ENCODE peak calls at places on chromosome 22, in five cellular contexts. One of them, this sample, is unnamed.

GRCh38 chr22:27420817-27421361 is 380.7 kb downstream of the MN1 start:
- DNase-seq in HepG2: no peak
- DNase-seq in WTC11: no peak
- DNase-seq in kidney: peak
- DNase-seq in fibroblast of the aortic adventitia: peak
- DNase-seq in this sample: peak

GRCh38 chr22:40401532-40401931 is 31.1 kb downstream of the SGSM3 start:
- DNase-seq in HepG2: no peak
- DNase-seq in fibroblast of the aortic adventitia: no peak
- DNase-seq in WTC11: no peak
- DNase-seq in kidney: no peak
- DNase-seq in this sample: no peak

GRCh38 chr22:36783743-36784142 is 7.8 kb upstream of the IFT27 start:
- DNase-seq in HepG2: no peak
- DNase-seq in kidney: no peak
- DNase-seq in fibroblast of the aortic adventitia: no peak
- DNase-seq in WTC11: no peak
- DNase-seq in this sample: no peak

GRCh38 chr22:28229566-28230483 is 310.8 kb upstream of the PITPNB start:
- DNase-seq in kidney: no peak
- DNase-seq in HepG2: no peak
- DNase-seq in WTC11: no peak
- DNase-seq in fibroblast of the aortic adventitia: peak
- DNase-seq in this sample: no peak

GRCh38 chr22:39773503-39773902 is 120.1 kb downstream of the ENTHD1 start:
- DNase-seq in HepG2: no peak
- DNase-seq in WTC11: no peak
- DNase-seq in kidney: no peak
- DNase-seq in fibroblast of the aortic adventitia: no peak
- DNase-seq in this sample: no peak

GRCh38 chr22:40240671-40241070 is 62.9 kb downstream of the TNRC6B start:
- DNase-seq in HepG2: no peak
- DNase-seq in WTC11: no peak
- DNase-seq in kidney: no peak
- DNase-seq in fibroblast of the aortic adventitia: no peak
- DNase-seq in this sample: no peak

GRCh38 chr22:46979506-46979905 is 217.1 kb downstream of the TBC1D22A start:
- DNase-seq in HepG2: no peak
- DNase-seq in WTC11: no peak
- DNase-seq in kidney: no peak
- DNase-seq in fibroblast of the aortic adventitia: no peak
- DNase-seq in this sample: no peak

GRCh38 chr22:48353116-48353947 is 1474.3 kb downstream of the BRD1 start:
- DNase-seq in kidney: peak
- DNase-seq in WTC11: no peak
- DNase-seq in HepG2: no peak
- DNase-seq in fibroblast of the aortic adventitia: no peak
- DNase-seq in this sample: peak

GRCh38 chr22:46064236-46064965 is 85.9 kb upstream of the PPARA start:
- DNase-seq in kidney: peak
- DNase-seq in fibroblast of the aortic adventitia: peak
- DNase-seq in WTC11: peak
- DNase-seq in HepG2: no peak
- DNase-seq in this sample: peak

GRCh38 chr22:46044718-46045458 is 67.9 kb upstream of the WNT7B start:
- DNase-seq in fibroblast of the aortic adventitia: no peak
- DNase-seq in WTC11: peak
- DNase-seq in HepG2: no peak
- DNase-seq in kidney: peak
- DNase-seq in this sample: peak

GRCh38 chr22:48366591-48366990 is 1461.1 kb downstream of the BRD1 start:
- DNase-seq in HepG2: no peak
- DNase-seq in fibroblast of the aortic adventitia: no peak
- DNase-seq in WTC11: no peak
- DNase-seq in kidney: no peak
- DNase-seq in this sample: no peak

GRCh38 chr22:27829620-27830019 is 28.1 kb upstream of the MN1 start:
- DNase-seq in HepG2: no peak
- DNase-seq in fibroblast of the aortic adventitia: no peak
- DNase-seq in kidney: no peak
- DNase-seq in WTC11: no peak
- DNase-seq in this sample: no peak

GRCh38 chr22:29344137-29344536 is 28.6 kb upstream of the RASL10A start:
- DNase-seq in kidney: no peak
- DNase-seq in fibroblast of the aortic adventitia: peak
- DNase-seq in HepG2: peak
- DNase-seq in WTC11: no peak
- DNase-seq in this sample: no peak

GRCh38 chr22:28600546-28601143 is 79.0 kb downstream of the TTC28 start:
- DNase-seq in WTC11: no peak
- DNase-seq in fibroblast of the aortic adventitia: peak
- DNase-seq in kidney: no peak
- DNase-seq in HepG2: peak
- DNase-seq in this sample: no peak

GRCh38 chr22:28034760-28035401 is 115.8 kb upstream of the PITPNB start:
- DNase-seq in WTC11: no peak
- DNase-seq in HepG2: no peak
- DNase-seq in fibroblast of the aortic adventitia: peak
- DNase-seq in kidney: peak
- DNase-seq in this sample: no peak

GRCh38 chr22:29070490-29070889 is 2.3 kb upstream of the KREMEN1 start:
- DNase-seq in HepG2: no peak
- DNase-seq in WTC11: no peak
- DNase-seq in kidney: no peak
- DNase-seq in fibroblast of the aortic adventitia: no peak
- DNase-seq in this sample: no peak

GRCh38 chr22:44668190-44668885 is 33.7 kb upstream of the PRR5 start:
- DNase-seq in WTC11: peak
- DNase-seq in HepG2: no peak
- DNase-seq in fibroblast of the aortic adventitia: no peak
- DNase-seq in kidney: peak
- DNase-seq in this sample: peak

GRCh38 chr22:40679964-40680818 is 907 bp downstream of the MCHR1 start:
- DNase-seq in HepG2: no peak
- DNase-seq in kidney: no peak
- DNase-seq in WTC11: no peak
- DNase-seq in fibroblast of the aortic adventitia: peak
- DNase-seq in this sample: no peak

GRCh38 chr22:27913162-27913741 is 5.8 kb downstream of the PITPNB start:
- DNase-seq in HepG2: no peak
- DNase-seq in fibroblast of the aortic adventitia: peak
- DNase-seq in WTC11: no peak
- DNase-seq in kidney: no peak
- DNase-seq in this sample: no peak

GRCh38 chr22:38106814-38107578 is 3.5 kb downstream of the BAIAP2L2 start:
- DNase-seq in HepG2: no peak
- DNase-seq in WTC11: no peak
- DNase-seq in kidney: peak
- DNase-seq in fibroblast of the aortic adventitia: no peak
- DNase-seq in this sample: no peak

GRCh38 chr22:38107692-38108515 is 2.6 kb downstream of the BAIAP2L2 start:
- DNase-seq in HepG2: peak
- DNase-seq in fibroblast of the aortic adventitia: no peak
- DNase-seq in kidney: peak
- DNase-seq in WTC11: no peak
- DNase-seq in this sample: no peak

GRCh38 chr22:38108561-38109319 is 1.7 kb downstream of the BAIAP2L2 start:
- DNase-seq in WTC11: no peak
- DNase-seq in HepG2: no peak
- DNase-seq in kidney: peak
- DNase-seq in fibroblast of the aortic adventitia: no peak
- DNase-seq in this sample: no peak

GRCh38 chr22:38103641-38104040 is 6.8 kb downstream of the BAIAP2L2 start:
- DNase-seq in HepG2: no peak
- DNase-seq in fibroblast of the aortic adventitia: no peak
- DNase-seq in kidney: no peak
- DNase-seq in WTC11: no peak
- DNase-seq in this sample: no peak

DNA sequence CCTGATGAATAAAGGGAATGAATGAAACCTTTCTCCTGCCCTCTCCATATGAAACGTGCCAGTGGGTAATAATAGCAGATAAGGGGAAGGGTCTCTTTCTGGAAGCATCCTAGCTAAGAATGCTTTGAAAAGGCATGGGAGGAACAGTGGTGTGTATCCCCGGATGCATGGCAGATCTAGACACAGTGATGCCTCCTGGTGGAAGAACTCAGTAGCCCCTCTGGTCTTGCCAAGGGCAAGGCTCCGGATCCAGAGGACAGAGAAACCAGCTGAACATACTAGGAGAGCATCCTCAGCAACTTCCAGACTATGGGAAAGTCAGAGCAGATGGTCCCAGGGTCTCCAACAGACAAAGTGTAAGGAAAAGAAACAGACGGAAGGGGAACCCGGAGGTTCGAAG is 6.4 kb downstream of the BAIAP2L2 start:
- DNase-seq in fibroblast of the aortic adventitia: peak
- DNase-seq in kidney: no peak
- DNase-seq in HepG2: no peak
- DNase-seq in WTC11: peak
- DNase-seq in this sample: no peak
- TF ChIP-seq CTCF in fibroblast of the aortic adventitia: peak
- TF ChIP-seq CTCF in kidney: peak
- TF ChIP-seq CTCF in HepG2: peak
- TF ChIP-seq CTCF in WTC11: no peak
- TF ChIP-seq CTCF in this sample: peak

GRCh38 chr22:18081416-18081815 is 3.6 kb downstream of the PEX26 start:
- DNase-seq in fibroblast of the aortic adventitia: no peak
- DNase-seq in HepG2: no peak
- DNase-seq in WTC11: no peak
- DNase-seq in kidney: no peak
- DNase-seq in this sample: no peak
- TF ChIP-seq CTCF in fibroblast of the aortic adventitia: no peak
- TF ChIP-seq CTCF in HepG2: no peak
- TF ChIP-seq CTCF in WTC11: no peak
- TF ChIP-seq CTCF in kidney: no peak
- TF ChIP-seq CTCF in this sample: no peak

GRCh38 chr22:35625763-35626162 is 8.6 kb upstream of the MB start:
- DNase-seq in fibroblast of the aortic adventitia: no peak
- DNase-seq in WTC11: no peak
- DNase-seq in HepG2: no peak
- DNase-seq in kidney: no peak
- DNase-seq in this sample: no peak

GRCh38 chr22:35628732-35629131 is 11.6 kb upstream of the MB start:
- DNase-seq in kidney: no peak
- DNase-seq in WTC11: no peak
- DNase-seq in HepG2: no peak
- DNase-seq in fibroblast of the aortic adventitia: no peak
- DNase-seq in this sample: no peak

GRCh38 chr22:35629406-35630234 is 12.5 kb upstream of the MB start:
- DNase-seq in fibroblast of the aortic adventitia: peak
- DNase-seq in HepG2: no peak
- DNase-seq in kidney: peak
- DNase-seq in WTC11: no peak
- DNase-seq in this sample: peak

GRCh38 chr22:35624547-35624946 is 7.4 kb upstream of the MB start:
- DNase-seq in WTC11: no peak
- DNase-seq in kidney: no peak
- DNase-seq in HepG2: no peak
- DNase-seq in fibroblast of the aortic adventitia: no peak
- DNase-seq in this sample: no peak

GRCh38 chr22:35627267-35628041 is 10.3 kb upstream of the MB start:
- DNase-seq in HepG2: peak
- DNase-seq in fibroblast of the aortic adventitia: peak
- DNase-seq in WTC11: peak
- DNase-seq in kidney: peak
- DNase-seq in this sample: peak
- TF ChIP-seq CTCF in HepG2: peak
- TF ChIP-seq CTCF in fibroblast of the aortic adventitia: peak
- TF ChIP-seq CTCF in WTC11: no peak
- TF ChIP-seq CTCF in kidney: peak
- TF ChIP-seq CTCF in this sample: peak

DNA sequence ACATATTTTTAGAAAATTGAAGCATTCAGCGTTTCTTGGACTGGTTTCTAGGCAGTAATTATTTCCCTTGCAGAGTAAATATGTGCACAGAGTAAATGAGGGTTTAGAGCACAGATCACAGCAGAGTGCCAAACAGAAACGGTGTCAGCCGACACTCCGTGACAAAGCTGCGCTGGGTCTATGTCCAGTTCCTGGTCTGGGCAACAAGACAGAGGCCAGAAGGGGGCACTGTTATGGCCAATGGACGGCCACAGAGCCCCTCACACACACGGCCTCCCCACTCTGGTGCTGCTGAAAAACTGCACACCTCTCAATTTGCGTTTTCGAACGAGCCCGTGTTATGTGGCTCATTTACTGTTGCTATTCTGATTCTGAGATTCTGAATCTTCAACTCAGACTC is 180.7 kb downstream of the MPPED1 start:
- DNase-seq in fibroblast of the aortic adventitia: peak
- DNase-seq in WTC11: peak
- DNase-seq in kidney: no peak
- DNase-seq in HepG2: no peak
- DNase-seq in this sample: no peak
- TF ChIP-seq CTCF in fibroblast of the aortic adventitia: peak
- TF ChIP-seq CTCF in WTC11: peak
- TF ChIP-seq CTCF in kidney: no peak
- TF ChIP-seq CTCF in HepG2: peak
- TF ChIP-seq CTCF in this sample: no peak

DNA sequence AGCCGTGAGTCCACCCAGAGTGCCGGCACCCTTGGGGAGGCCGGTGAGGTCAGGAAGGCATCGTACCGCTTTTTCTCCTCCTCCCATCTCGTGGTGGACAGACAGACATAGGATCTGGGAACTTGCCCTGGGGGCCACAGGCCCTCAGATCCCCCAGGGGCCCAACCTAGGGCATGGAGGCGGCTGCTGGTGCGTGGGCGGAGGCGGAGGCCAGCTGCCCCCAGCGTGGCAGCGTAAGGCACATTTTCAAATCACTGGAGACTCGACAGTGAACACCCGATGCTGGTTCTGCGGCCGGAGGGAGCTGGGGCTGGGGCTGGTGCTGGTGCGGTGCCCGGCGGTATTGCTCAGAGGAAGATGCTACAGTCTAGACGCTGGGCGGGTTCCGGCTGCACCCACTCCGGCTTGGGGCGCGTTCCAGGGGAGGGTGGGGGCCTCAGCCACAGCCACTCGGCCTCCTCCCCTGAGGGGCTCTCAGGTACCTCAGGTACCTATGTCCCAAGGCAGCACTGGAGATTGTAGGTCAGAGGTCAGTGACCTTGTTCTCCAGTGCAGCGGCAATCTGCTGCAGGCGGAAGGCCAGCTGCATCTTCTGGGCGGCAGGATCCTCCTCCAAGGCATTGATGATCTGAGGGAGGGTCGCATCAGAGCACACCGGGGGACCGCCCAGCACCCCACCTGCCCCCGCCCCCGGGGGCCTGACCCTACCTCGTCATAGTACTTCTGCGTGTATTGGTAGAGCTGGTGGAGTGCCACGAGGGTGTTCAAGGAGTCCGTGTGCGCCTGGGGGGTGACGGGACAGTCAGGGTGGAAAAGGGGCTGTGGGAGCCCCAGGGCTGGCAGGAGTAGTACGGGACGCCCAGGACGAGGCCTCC is 5.2 kb upstream of the MAPK11 start:
- DNase-seq in kidney: no peak
- DNase-seq in fibroblast of the aortic adventitia: no peak
- DNase-seq in WTC11: no peak
- DNase-seq in HepG2: no peak
- DNase-seq in this sample: no peak
- TF ChIP-seq CTCF in kidney: no peak
- TF ChIP-seq CTCF in fibroblast of the aortic adventitia: no peak
- TF ChIP-seq CTCF in WTC11: no peak
- TF ChIP-seq CTCF in HepG2: no peak
- TF ChIP-seq CTCF in this sample: no peak